ENCODE peak calls at places on chromosomes 11 and 22, in six cellular contexts. One of them, this sample, is unnamed.

GRCh38 chr11:108117746-108118371 is 3.5 kb upstream of the ACAT1 start:
- DNase-seq in B cell: peak; percentile 32
- DNase-seq in IMR-90: peak; percentile 76
- DNase-seq in mucosa of descending colon: no peak
- DNase-seq in body of pancreas: no peak
- DNase-seq in thoracic aorta: no peak
- DNase-seq in this sample: peak; percentile 52

GRCh38 chr11:34345012-34345804 is 12.6 kb downstream of the ABTB2 start:
- DNase-seq in B cell: no peak
- DNase-seq in IMR-90: peak; percentile 66
- DNase-seq in mucosa of descending colon: no peak
- DNase-seq in body of pancreas: peak; percentile 33
- DNase-seq in thoracic aorta: no peak
- DNase-seq in this sample: no peak

GRCh38 chr22:30930228-30930627 is 38.3 kb downstream of the MORC2 start:
- DNase-seq in B cell: no peak
- DNase-seq in IMR-90: no peak
- DNase-seq in mucosa of descending colon: no peak
- DNase-seq in body of pancreas: no peak
- DNase-seq in thoracic aorta: no peak
- DNase-seq in this sample: no peak

GRCh38 chr22:30474683-30475424 is 3.0 kb upstream of the SEC14L3 start:
- DNase-seq in B cell: no peak
- DNase-seq in IMR-90: no peak
- DNase-seq in mucosa of descending colon: no peak
- DNase-seq in body of pancreas: peak; percentile 57
- DNase-seq in thoracic aorta: no peak
- DNase-seq in this sample: no peak

GRCh38 chr11:10379022-10379421 is 74.1 kb downstream of the ADM start:
- DNase-seq in B cell: no peak
- DNase-seq in IMR-90: peak; percentile 50
- DNase-seq in mucosa of descending colon: no peak
- DNase-seq in body of pancreas: no peak
- DNase-seq in thoracic aorta: no peak
- DNase-seq in this sample: no peak

GRCh38 chr11:128624269-128625170 is 37.2 kb upstream of the ETS1 start:
- DNase-seq in B cell: peak; percentile 87
- DNase-seq in IMR-90: no peak
- DNase-seq in mucosa of descending colon: peak; percentile 74
- DNase-seq in body of pancreas: peak; percentile 34
- DNase-seq in thoracic aorta: no peak
- DNase-seq in this sample: peak; percentile 67

GRCh38 chr11:83070878-83071640 is 638 bp downstream of the RAB30 start:
- DNase-seq in B cell: no peak
- DNase-seq in IMR-90: peak; percentile 26
- DNase-seq in mucosa of descending colon: peak; percentile 67
- DNase-seq in body of pancreas: peak; percentile 43
- DNase-seq in thoracic aorta: no peak
- DNase-seq in this sample: no peak

GRCh38 chr11:104967493-104968364 is 645 bp downstream of the CASP4 start:
- DNase-seq in B cell: peak; percentile 6
- DNase-seq in IMR-90: peak; percentile 16
- DNase-seq in mucosa of descending colon: no peak
- DNase-seq in body of pancreas: no peak
- DNase-seq in thoracic aorta: no peak
- DNase-seq in this sample: no peak

GRCh38 chr11:20010106-20010860 is 150.0 kb downstream of the DBX1 start:
- DNase-seq in B cell: no peak
- DNase-seq in IMR-90: no peak
- DNase-seq in mucosa of descending colon: no peak
- DNase-seq in body of pancreas: no peak
- DNase-seq in thoracic aorta: no peak
- DNase-seq in this sample: no peak

GRCh38 chr11:123062892-123063395 is 1.0 kb upstream of the HSPA8 start:
- DNase-seq in B cell: no peak
- DNase-seq in IMR-90: peak; percentile 38
- DNase-seq in mucosa of descending colon: no peak
- DNase-seq in body of pancreas: no peak
- DNase-seq in thoracic aorta: no peak
- DNase-seq in this sample: no peak

DNA sequence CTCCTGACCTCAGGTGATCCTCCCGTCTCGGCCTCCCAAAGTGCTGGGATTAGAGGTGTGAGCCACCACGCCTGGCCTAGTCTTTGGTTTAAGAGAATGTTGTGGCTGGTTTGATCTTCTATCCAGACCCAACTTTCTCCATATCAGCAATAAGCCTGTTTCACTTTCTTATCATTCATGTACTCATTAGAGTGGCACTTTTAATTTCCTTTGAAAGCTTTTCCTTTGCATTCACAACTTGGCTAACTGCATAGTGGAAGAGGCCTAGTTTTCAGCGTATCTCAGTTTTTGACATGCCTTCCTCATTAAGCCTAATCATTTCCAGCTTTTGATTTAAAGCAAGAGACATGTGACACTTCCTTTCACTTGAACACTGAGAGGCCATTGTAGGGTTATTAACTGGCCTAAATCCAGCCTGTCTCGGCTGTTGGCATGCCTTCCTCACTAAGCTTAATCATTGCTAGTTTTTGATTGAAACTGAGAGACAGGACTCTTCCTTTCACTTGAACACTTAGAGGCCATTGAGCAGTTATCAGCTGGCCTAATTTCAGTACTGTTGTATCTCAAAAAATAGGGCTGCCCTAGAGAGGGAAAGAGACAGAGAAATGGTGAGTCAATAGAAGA is 13.1 kb upstream of the RPL3 start:
- DNase-seq in B cell: no peak
- DNase-seq in IMR-90: no peak
- DNase-seq in mucosa of descending colon: no peak
- DNase-seq in body of pancreas: peak; percentile 79
- DNase-seq in thoracic aorta: no peak
- DNase-seq in this sample: no peak
- TF ChIP-seq CTCF in B cell: no peak
- TF ChIP-seq CTCF in IMR-90: no peak
- TF ChIP-seq CTCF in mucosa of descending colon: no peak
- TF ChIP-seq CTCF in body of pancreas: no peak
- TF ChIP-seq CTCF in thoracic aorta: no peak
- TF ChIP-seq CTCF in this sample: no peak

GRCh38 chr11:73375830-73376167 is 400 bp upstream of the RELT start:
- DNase-seq in B cell: no peak
- DNase-seq in IMR-90: no peak
- DNase-seq in mucosa of descending colon: no peak
- DNase-seq in body of pancreas: no peak
- DNase-seq in thoracic aorta: no peak
- DNase-seq in this sample: no peak
- TF ChIP-seq CTCF in B cell: no peak
- TF ChIP-seq CTCF in IMR-90: no peak
- TF ChIP-seq CTCF in mucosa of descending colon: no peak
- TF ChIP-seq CTCF in body of pancreas: no peak
- TF ChIP-seq CTCF in thoracic aorta: no peak
- TF ChIP-seq CTCF in this sample: no peak

DNA sequence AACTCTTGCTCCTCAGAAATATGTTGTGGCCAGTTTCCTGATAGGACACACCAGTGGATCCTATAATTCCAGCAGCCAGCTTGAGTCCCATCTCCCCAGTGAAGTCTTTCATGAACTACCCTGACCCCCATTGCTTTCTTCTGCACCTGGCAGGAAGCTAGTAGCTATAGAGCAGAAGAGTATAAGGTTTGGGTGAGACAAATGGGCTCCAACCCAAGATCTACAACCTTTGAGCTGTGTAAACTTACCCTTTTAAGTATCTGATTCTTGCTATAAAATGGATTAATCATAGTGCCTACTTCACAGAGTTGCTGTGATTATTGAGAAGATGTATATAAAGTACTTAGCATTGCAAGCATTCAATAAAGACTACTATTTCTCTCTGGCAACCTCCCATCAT is 396.9 kb upstream of the CADM1 start:
- DNase-seq in B cell: no peak
- DNase-seq in IMR-90: no peak
- DNase-seq in mucosa of descending colon: no peak
- DNase-seq in body of pancreas: no peak
- DNase-seq in thoracic aorta: no peak
- DNase-seq in this sample: no peak
- TF ChIP-seq CTCF in B cell: no peak
- TF ChIP-seq CTCF in IMR-90: no peak
- TF ChIP-seq CTCF in mucosa of descending colon: no peak
- TF ChIP-seq CTCF in body of pancreas: no peak
- TF ChIP-seq CTCF in thoracic aorta: no peak
- TF ChIP-seq CTCF in this sample: no peak

GRCh38 chr11:46465683-46466082 is 74.1 kb upstream of the CHRM4 start:
- DNase-seq in B cell: no peak
- DNase-seq in IMR-90: no peak
- DNase-seq in mucosa of descending colon: no peak
- DNase-seq in body of pancreas: no peak
- DNase-seq in thoracic aorta: no peak
- DNase-seq in this sample: no peak

GRCh38 chr11:46463701-46464100 is 72.1 kb upstream of the CHRM4 start:
- DNase-seq in B cell: no peak
- DNase-seq in IMR-90: no peak
- DNase-seq in mucosa of descending colon: no peak
- DNase-seq in body of pancreas: no peak
- DNase-seq in thoracic aorta: no peak
- DNase-seq in this sample: no peak

GRCh38 chr11:46457659-46458058 is 66.1 kb upstream of the CHRM4 start:
- DNase-seq in B cell: no peak
- DNase-seq in IMR-90: peak; percentile 29
- DNase-seq in mucosa of descending colon: no peak
- DNase-seq in body of pancreas: no peak
- DNase-seq in thoracic aorta: no peak
- DNase-seq in this sample: no peak

GRCh38 chr11:46458491-46458890 is 66.9 kb upstream of the CHRM4 start:
- DNase-seq in B cell: no peak
- DNase-seq in IMR-90: no peak
- DNase-seq in mucosa of descending colon: no peak
- DNase-seq in body of pancreas: no peak
- DNase-seq in thoracic aorta: no peak
- DNase-seq in this sample: no peak

GRCh38 chr11:46461461-46461927 is 69.9 kb upstream of the CHRM4 start:
- DNase-seq in B cell: no peak
- DNase-seq in IMR-90: peak; percentile 44
- DNase-seq in mucosa of descending colon: no peak
- DNase-seq in body of pancreas: no peak
- DNase-seq in thoracic aorta: no peak
- DNase-seq in this sample: no peak
- TF ChIP-seq CTCF in B cell: no peak
- TF ChIP-seq CTCF in IMR-90: no peak
- TF ChIP-seq CTCF in mucosa of descending colon: no peak
- TF ChIP-seq CTCF in body of pancreas: no peak
- TF ChIP-seq CTCF in thoracic aorta: no peak
- TF ChIP-seq CTCF in this sample: no peak

GRCh38 chr22:29315286-29316195 is at the start of gene RASL10A:
- DNase-seq in B cell: no peak
- DNase-seq in IMR-90: no peak
- DNase-seq in mucosa of descending colon: peak; percentile 55
- DNase-seq in body of pancreas: no peak
- DNase-seq in thoracic aorta: no peak
- DNase-seq in this sample: peak; percentile 74
- TF ChIP-seq CTCF in B cell: no peak
- TF ChIP-seq CTCF in IMR-90: no peak
- TF ChIP-seq CTCF in mucosa of descending colon: no peak
- TF ChIP-seq CTCF in body of pancreas: no peak
- TF ChIP-seq CTCF in thoracic aorta: no peak
- TF ChIP-seq CTCF in this sample: no peak

This sample was measured in GM13977.